ENCODE peak calls at places on chromosomes 2 and 18, in four cellular contexts. U is progenitor cell of endocrine pancreas, L is AG04450, R is transverse colon. T is an unnamed sample.

GRCh38 chr2:216083464-216084279 is 2.0 kb downstream of the TMEM169 start:
- DNase-seq in U (no peak), L (no peak), R (no peak), T (no peak)

GRCh38 chr18:73688851-73689659 is 458.6 kb downstream of the FBXO15 start:
- DNase-seq in U (no peak), L (peak; percentile 86), R (no peak), T (peak; percentile 82)

GRCh38 chr18:22681912-22682311 is 251.2 kb upstream of the RBBP8 start:
- DNase-seq in U (no peak), L (no peak), R (no peak), T (no peak)

GRCh38 chr18:55546873-55547704 is 40.9 kb downstream of the TCF4 start:
- DNase-seq in U (no peak), R (no peak), L (peak; percentile 39), T (peak; percentile 1)

GRCh38 chr2:3465844-3466481 is 53.4 kb downstream of the ADI1 start:
- DNase-seq in L (peak; percentile 53), U (no peak), R (no peak), T (peak; percentile 91)

GRCh38 chr2:40072442-40073232 is 293.6 kb upstream of the THUMPD2 start:
- DNase-seq in L (no peak), U (no peak), R (no peak), T (no peak)

GRCh38 chr2:207541933-207542332 is 12.2 kb downstream of the CREB1 start:
- DNase-seq in L (no peak), R (no peak), U (no peak), T (no peak)

GRCh38 chr18:28961669-28962228 is 784.8 kb upstream of the CDH2 start:
- DNase-seq in R (no peak), U (no peak), L (peak; percentile 1), T (peak; percentile 62)

GRCh38 chr2:127611076-127611925 is 34.7 kb upstream of the GPR17 start:
- DNase-seq in L (no peak), U (no peak), R (peak; percentile 6), T (no peak)

GRCh38 chr2:24813645-24814257 is 20.5 kb downstream of the CENPO start:
- DNase-seq in R (no peak), U (no peak), L (no peak), T (no peak)

GRCh38 chr18:2847341-2848144 is 737 bp downstream of the EMILIN2 start:
- DNase-seq in R (no peak), L (no peak), U (peak; percentile 17), T (no peak)

GRCh38 chr18:2139676-2140075 is 431.6 kb downstream of the METTL4 start:
- DNase-seq in U (no peak), R (no peak), L (no peak), T (peak; percentile 62)

GRCh38 chr2:51329512-51329911 is 297.6 kb upstream of the NRXN1 start:
- DNase-seq in R (no peak), L (peak; percentile 33), U (no peak), T (no peak)

GRCh38 chr18:36711014-36711725 is 117.6 kb downstream of the TPGS2 start:
- DNase-seq in L (no peak), U (no peak), R (no peak), T (no peak)

GRCh38 chr18:36717422-36718110 is 111.2 kb downstream of the TPGS2 start:
- DNase-seq in U (no peak), L (no peak), R (no peak), T (no peak)

GRCh38 chr18:36718705-36719328 is 110.0 kb downstream of the TPGS2 start:
- DNase-seq in L (no peak), R (no peak), U (no peak), T (no peak)

GRCh38 chr18:36711813-36712444 is 116.9 kb downstream of the TPGS2 start:
- DNase-seq in L (peak; percentile 62), U (no peak), R (no peak), T (peak; percentile 89)

GRCh38 chr18:36714476-36714875 is 114.3 kb downstream of the TPGS2 start:
- DNase-seq in U (no peak), R (no peak), L (no peak), T (no peak)
- TF ChIP-seq CTCF in U (no peak), R (no peak), L (no peak), T (no peak)

GRCh38 chr18:27627927-27628326 is 442.8 kb upstream of the CHST9 start:
- DNase-seq in R (no peak), U (no peak), L (no peak), T (no peak)
- TF ChIP-seq CTCF in R (no peak), U (peak; percentile 8), L (no peak), T (no peak)

DNA sequence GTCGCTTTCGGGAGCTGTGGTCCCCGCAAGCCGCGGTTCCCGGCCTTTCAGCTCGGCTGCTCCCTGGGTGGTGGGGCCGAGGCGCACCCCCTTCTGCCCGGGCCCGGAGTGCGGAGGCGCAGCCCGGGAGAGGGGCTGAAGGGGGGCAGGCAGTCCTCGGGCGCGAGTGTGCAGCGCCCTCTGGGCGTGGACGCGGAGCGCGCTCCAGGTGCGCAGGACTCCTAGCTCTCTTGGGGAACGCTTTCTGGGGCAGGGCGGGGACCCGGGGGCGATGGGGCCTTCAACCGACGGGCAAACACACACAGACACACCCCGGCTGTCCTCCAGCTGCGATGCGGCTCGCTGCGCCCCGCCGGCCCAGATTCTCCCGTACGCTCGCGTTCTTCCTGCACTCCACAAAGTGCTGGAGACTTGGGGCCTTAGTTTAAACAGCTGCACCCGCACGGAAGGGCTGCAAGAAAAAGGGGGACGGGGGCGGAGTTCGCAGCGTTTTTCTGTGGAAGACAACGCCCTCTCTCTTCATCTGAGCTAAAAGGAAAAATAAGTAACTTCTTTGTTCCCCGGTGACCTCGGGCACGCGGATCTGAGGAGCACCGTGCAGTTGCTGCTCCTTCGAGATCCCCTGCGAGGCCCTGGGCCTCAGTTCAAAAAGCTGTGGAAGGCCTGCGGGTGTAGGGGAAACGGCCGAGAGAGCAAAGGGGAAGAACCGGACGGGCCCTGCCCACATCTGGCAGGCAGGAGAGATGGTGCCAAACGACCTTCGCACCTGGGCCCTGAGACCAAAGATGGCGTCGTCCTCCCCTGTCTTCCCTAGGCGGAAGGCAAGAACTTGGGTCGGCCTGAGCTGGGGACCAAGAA is 593 bp upstream of the SDC1 start:
- DNase-seq in L (no peak), U (peak; percentile 71), R (peak; percentile 91), T (peak; percentile 81)
- TF ChIP-seq CTCF in L (peak; percentile 53), U (peak; percentile 59), R (peak; percentile 43), T (peak; percentile 79)

GRCh38 chr2:195533771-195534642 is 123.0 kb upstream of the SLC39A10 start:
- DNase-seq in U (no peak), R (peak; percentile 19), L (peak; percentile 79), T (peak; percentile 91)
- TF ChIP-seq CTCF in U (no peak), R (no peak), L (no peak), T (no peak)

GRCh38 chr2:150319085-150319484 is 168.4 kb downstream of the RND3 start:
- DNase-seq in R (no peak), U (no peak), L (no peak), T (no peak)
- TF ChIP-seq CTCF in R (no peak), U (no peak), L (no peak), T (no peak)

GRCh38 chr2:142585785-142586184 is 291.7 kb upstream of the KYNU start:
- DNase-seq in R (no peak), U (no peak), L (no peak), T (no peak)
- TF ChIP-seq CTCF in R (no peak), U (no peak), L (no peak), T (no peak)

GRCh38 chr18:76688724-76689472 is 133.5 kb upstream of the ZNF236 start:
- DNase-seq in R (no peak), L (no peak), U (no peak), T (no peak)

GRCh38 chr18:76691800-76692199 is 130.6 kb upstream of the ZNF236 start:
- DNase-seq in R (no peak), L (no peak), U (no peak), T (no peak)

GRCh38 chr18:76687271-76688006 is 134.9 kb upstream of the ZNF236 start:
- DNase-seq in U (no peak), L (no peak), R (no peak), T (peak; percentile 42)

GRCh38 chr18:76686737-76687231 is 135.6 kb upstream of the ZNF236 start:
- DNase-seq in R (peak; percentile 52), L (peak; percentile 24), U (peak; percentile 24), T (peak; percentile 75)

DNA sequence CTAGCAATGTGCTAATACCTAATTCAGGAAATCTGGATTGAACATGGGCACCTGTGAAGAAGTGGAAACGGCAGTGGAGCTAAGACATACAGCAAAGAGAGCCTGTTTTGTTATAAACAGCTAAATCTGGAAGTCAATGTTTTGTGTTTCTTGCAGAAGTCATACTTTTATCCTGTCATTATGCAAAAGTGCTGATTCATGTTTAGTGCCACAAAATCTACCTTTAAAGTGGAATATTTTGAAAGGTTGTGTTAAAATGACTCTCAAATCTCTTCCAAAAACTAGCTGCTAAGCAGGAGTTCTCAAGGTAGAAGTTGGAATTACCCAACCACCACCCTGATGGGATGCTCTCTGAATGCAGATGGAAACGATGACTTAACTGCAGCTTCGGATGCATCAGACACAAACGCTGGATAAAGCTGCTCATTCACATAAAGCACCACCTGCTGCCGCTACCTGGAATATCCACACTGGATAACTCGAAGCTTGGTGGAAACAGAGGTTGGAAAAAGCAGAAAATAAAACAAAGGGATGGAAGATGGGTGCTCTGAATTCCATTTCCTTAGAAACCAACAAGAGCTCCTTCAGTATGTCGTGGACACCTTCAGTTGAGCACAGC is 132.6 kb upstream of the ZNF236 start:
- DNase-seq in R (no peak), U (no peak), L (no peak), T (peak; percentile 22)
- TF ChIP-seq CTCF in R (no peak), U (peak; percentile 24), L (no peak), T (no peak)